ENCODE peak calls at places on chromosomes 2 and 18, in eight cellular contexts. J is neural progenitor cell, E is SW 1271, B is AG09319, V is NCI-H187 treated with DMSO at 0.1 percent for 48 hours, P is NT2/D1, R is fibroblast of lung, C is globus pallidus. M is an unnamed sample.

GRCh38 chr2:19664651-19665050 is 237.1 kb downstream of the TTC32 start:
- DNase-seq in E (no peak), R (no peak), J (peak), C (no peak), V (no peak), P (no peak), B (no peak), M (no peak)

GRCh38 chr2:45700407-45701013 is 49.0 kb downstream of the PRKCE start:
- DNase-seq in V (no peak), R (no peak), B (no peak), P (no peak), C (no peak), E (no peak), J (no peak), M (no peak)

GRCh38 chr2:201735486-201735885 is 37.0 kb upstream of the MPP4 start:
- DNase-seq in B (no peak), E (no peak), C (no peak), R (no peak), J (no peak), P (no peak), V (no peak), M (no peak)

GRCh38 chr2:219495531-219496122 is 3.1 kb upstream of the GMPPA start:
- DNase-seq in V (no peak), R (peak), B (peak), P (peak), J (peak), C (peak), E (peak), M (no peak)

GRCh38 chr2:35580951-35581350 is 774.6 kb upstream of the CRIM1 start:
- DNase-seq in P (no peak), E (no peak), J (no peak), R (no peak), V (no peak), B (no peak), C (no peak), M (no peak)

GRCh38 chr2:237650455-237650850 is 23.1 kb downstream of the LRRFIP1 start:
- DNase-seq in E (no peak), R (no peak), B (no peak), J (no peak), V (no peak), P (no peak), C (no peak), M (no peak)

GRCh38 chr2:46504221-46504620 is 24.9 kb downstream of the TMEM247 start:
- DNase-seq in C (no peak), R (no peak), P (no peak), V (no peak), J (no peak), E (no peak), B (no peak), M (no peak)

GRCh38 chr2:102266204-102266603 is 45.2 kb upstream of the IL1RL1 start:
- DNase-seq in E (no peak), J (no peak), V (no peak), B (no peak), C (no peak), P (no peak), R (no peak), M (no peak)

GRCh38 chr2:23521060-23521459 is 136.1 kb downstream of the KLHL29 start:
- DNase-seq in J (no peak), B (no peak), P (no peak), C (no peak), E (no peak), V (no peak), R (no peak), M (no peak)

GRCh38 chr2:157164891-157165290 is 92.6 kb upstream of the GALNT5 start:
- DNase-seq in R (no peak), V (no peak), E (no peak), P (no peak), C (no peak), J (no peak), B (no peak), M (no peak)

GRCh38 chr2:75499534-75499933 is 61.2 kb downstream of the EVA1A start:
- DNase-seq in B (no peak), E (no peak), J (no peak), P (no peak), C (no peak), V (no peak), R (no peak), M (no peak)

GRCh38 chr2:74128206-74128605 is 19.5 kb downstream of the BOLA3 start:
- DNase-seq in E (no peak), J (no peak), V (no peak), R (peak), C (no peak), B (no peak), P (no peak), M (no peak)

GRCh38 chr2:157898591-157898996 is 22.5 kb upstream of the ACVR1 start:
- DNase-seq in J (no peak), R (peak), C (no peak), V (no peak), P (no peak), B (peak), E (no peak), M (no peak)

GRCh38 chr2:212135739-212136138 is 402.9 kb downstream of the ERBB4 start:
- DNase-seq in R (no peak), C (no peak), V (peak), J (no peak), B (no peak), P (no peak), E (no peak), M (no peak)

GRCh38 chr2:161913865-161914264 is 160.2 kb downstream of the DPP4 start:
- DNase-seq in P (no peak), E (peak), R (peak), V (no peak), B (no peak), C (no peak), J (no peak), M (no peak)

GRCh38 chr2:63189026-63189425 is 138.4 kb downstream of the OTX1 start:
- DNase-seq in B (no peak), V (no peak), C (no peak), P (peak), J (peak), E (peak), R (peak), M (no peak)

GRCh38 chr18:48405108-48405507 is 4.1 kb downstream of the ZBTB7C start:
- DNase-seq in R (peak), E (no peak), V (no peak), B (no peak), P (no peak), C (no peak), J (no peak), M (no peak)

GRCh38 chr2:226190479-226191252 is 609.0 kb downstream of the IRS1 start:
- DNase-seq in P (no peak), R (no peak), V (no peak), C (no peak), J (no peak), E (no peak), B (no peak), M (no peak)

GRCh38 chr2:239106314-239106908 is 258.5 kb downstream of the TWIST2 start:
- DNase-seq in B (peak), E (peak), P (peak), R (peak), V (no peak), J (peak), C (peak), M (no peak)

GRCh38 chr2:241184901-241185300 is 3.6 kb upstream of the ANO7 start:
- DNase-seq in J (no peak), P (no peak), R (no peak), B (no peak), E (no peak), V (no peak), C (no peak), M (no peak)

M was measured in lower leg skin.